ENCODE peak calls at places on chromosomes 13 and 19, in eight cellular contexts. E is H9, Y is cardiac muscle cell, B is lower leg skin, D is PC-3, A is BJ, C is mucosa of descending colon, H is psoas muscle. L is an unnamed sample.

GRCh38 chr19:7294571-7295212 is 478 bp upstream of the INSR start:
- DNase-seq in H (peak; percentile 93), B (peak; percentile 63), D (peak; percentile 48), E (peak; percentile 43), C (peak; percentile 86), Y (peak; percentile 52), A (no peak), L (peak; percentile 81)

GRCh38 chr13:27425918-27426630 is 1.7 kb downstream of the GTF3A start:
- DNase-seq in Y (peak; percentile 81), C (peak; percentile 84), B (peak; percentile 83), D (peak; percentile 87), H (peak; percentile 88), E (peak; percentile 70), A (no peak), L (peak; percentile 43)

GRCh38 chr19:46608581-46609345 is 7.6 kb downstream of the CALM3 start:
- DNase-seq in Y (no peak), B (no peak), A (no peak), C (peak; percentile 18), H (peak; percentile 27), D (no peak), E (no peak), L (peak; percentile 16)

GRCh38 chr19:53927745-53928144 is 18.7 kb downstream of the CACNG7 start:
- DNase-seq in Y (peak; percentile 79), A (no peak), E (peak; percentile 88), C (no peak), H (no peak), B (no peak), D (peak; percentile 78), L (no peak)

GRCh38 chr19:52665529-52665928 is 27.4 kb upstream of the ZNF83 start:
- DNase-seq in A (no peak), H (no peak), B (no peak), D (peak; percentile 89), E (no peak), C (no peak), Y (no peak), L (no peak)

GRCh38 chr13:40401911-40402776 is 264.3 kb downstream of the FOXO1 start:
- DNase-seq in D (peak; percentile 89), H (peak; percentile 98), E (no peak), C (peak; percentile 95), A (peak; percentile 94), B (peak; percentile 95), Y (peak; percentile 99), L (peak; percentile 76)

GRCh38 chr13:74187564-74187963 is 53.4 kb upstream of the KLF12 start:
- DNase-seq in Y (no peak), D (peak; percentile 89), A (no peak), C (no peak), E (no peak), B (no peak), H (peak; percentile 62), L (no peak)

GRCh38 chr19:36528921-36529518 is 949 bp upstream of the ZNF260 start:
- DNase-seq in E (peak; percentile 30), D (no peak), H (no peak), A (no peak), C (peak; percentile 25), B (no peak), Y (no peak), L (peak; percentile 58)

GRCh38 chr19:17160908-17161307 is 54.2 kb upstream of the USE1 start:
- DNase-seq in H (no peak), D (no peak), C (no peak), E (no peak), B (no peak), Y (no peak), A (no peak), L (no peak)

GRCh38 chr19:43957891-43958290 is 6.9 kb downstream of the ZNF221 start:
- DNase-seq in H (no peak), Y (peak; percentile 15), E (no peak), C (no peak), B (no peak), D (no peak), A (peak; percentile 56), L (no peak)

GRCh38 chr19:10510301-10510802 is 6.9 kb downstream of the S1PR5 start:
- DNase-seq in C (peak; percentile 47), D (peak; percentile 50), B (no peak), A (no peak), Y (no peak), H (no peak), E (peak; percentile 74), L (peak; percentile 85)

GRCh38 chr19:43574424-43575155 is 737 bp downstream of the XRCC1 start:
- DNase-seq in A (no peak), H (no peak), Y (peak; percentile 41), B (no peak), C (no peak), D (no peak), E (no peak), L (no peak)

GRCh38 chr19:31506102-31506501 is 156.9 kb upstream of the TSHZ3 start:
- DNase-seq in C (no peak), Y (no peak), D (no peak), E (no peak), B (no peak), A (no peak), H (no peak), L (no peak)

GRCh38 chr19:8252922-8253589 is 43.9 kb downstream of the CERS4 start:
- DNase-seq in Y (peak; percentile 86), C (peak; percentile 87), E (peak; percentile 88), A (no peak), B (peak; percentile 78), H (peak; percentile 90), D (peak; percentile 91), L (peak; percentile 92)

GRCh38 chr19:58516964-58517833 is 2.4 kb downstream of the ZBTB45 start:
- DNase-seq in H (no peak), B (no peak), A (no peak), D (no peak), E (peak; percentile 26), C (peak; percentile 39), Y (no peak), L (no peak)

GRCh38 chr13:111115841-111116500 is 861 bp downstream of the ARHGEF7 start:
- DNase-seq in E (no peak), C (peak; percentile 45), A (peak; percentile 86), D (peak; percentile 42), H (peak; percentile 64), Y (peak; percentile 77), B (peak; percentile 51), L (no peak)

GRCh38 chr13:113794764-113795173 is 35.7 kb downstream of the TMEM255B start:
- DNase-seq in A (no peak), E (no peak), C (no peak), D (no peak), Y (no peak), B (no peak), H (peak; percentile 30), L (no peak)

GRCh38 chr19:20247016-20247683 is 80.1 kb downstream of the ZNF486 start:
- DNase-seq in C (peak; percentile 38), E (peak; percentile 59), H (no peak), A (no peak), Y (peak; percentile 38), B (no peak), D (peak; percentile 5), L (no peak)

GRCh38 chr13:43289458-43290255 is 266.3 kb downstream of the DNAJC15 start:
- DNase-seq in C (no peak), H (no peak), A (no peak), E (no peak), B (no peak), Y (no peak), D (no peak), L (no peak)

GRCh38 chr19:34675250-34675649 is 1.7 kb downstream of the SCGB2B2 start:
- DNase-seq in A (no peak), H (no peak), Y (no peak), D (no peak), B (no peak), E (no peak), C (no peak), L (no peak)

GRCh38 chr19:49387936-49388372 is at the start of gene KASH5:
- DNase-seq in B (peak; percentile 55), E (no peak), D (peak; percentile 42), Y (peak; percentile 77), A (no peak), H (peak; percentile 92), C (peak; percentile 89), L (peak; percentile 95)

GRCh38 chr19:6531163-6531955 is 533 bp downstream of the TNFSF9 start:
- DNase-seq in D (no peak), H (no peak), C (no peak), B (no peak), Y (no peak), E (no peak), A (no peak), L (peak; percentile 40)

GRCh38 chr13:102587916-102588315 is 8.9 kb upstream of the TPP2 start:
- DNase-seq in A (no peak), B (no peak), E (no peak), D (no peak), H (no peak), Y (peak; percentile 2), C (no peak), L (no peak)

DNA sequence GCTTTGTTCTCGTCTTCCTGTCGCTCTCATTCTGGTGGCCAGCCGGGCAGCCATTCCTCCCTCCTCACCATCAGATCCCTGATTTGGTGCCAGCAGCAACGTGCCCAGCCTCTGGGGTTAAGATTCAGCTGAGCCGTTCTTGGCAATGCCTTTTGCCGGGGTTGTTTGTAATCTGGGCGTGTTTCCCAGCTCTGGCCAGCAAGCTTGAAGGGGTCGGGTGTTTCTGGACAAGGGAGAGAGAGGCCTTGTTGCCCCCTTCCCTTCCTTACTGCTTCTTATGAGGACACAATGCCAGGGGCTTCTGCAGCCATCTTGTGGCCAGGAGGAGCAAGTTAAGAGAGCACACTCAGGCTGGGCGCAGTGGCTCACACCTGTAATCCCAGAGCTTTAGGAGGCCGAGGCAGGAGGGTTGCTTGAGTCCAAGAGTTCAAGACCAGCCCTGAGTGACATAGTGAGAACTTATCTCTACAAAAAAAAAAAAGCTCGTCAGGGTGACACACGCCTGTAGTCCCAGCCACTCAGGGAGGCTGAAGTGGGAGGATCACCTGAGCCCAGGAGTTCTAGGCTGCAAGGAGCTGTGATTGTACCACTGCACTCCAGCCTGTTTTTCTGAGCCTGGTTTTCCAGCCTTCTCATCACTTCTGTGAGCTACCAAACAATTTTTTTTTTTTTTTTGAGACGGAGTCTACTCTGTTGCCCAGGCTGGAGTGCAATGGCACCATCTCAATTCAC is 10.7 kb upstream of the CRTC1 start:
- DNase-seq in C (no peak), D (no peak), Y (peak; percentile 53), B (no peak), A (no peak), E (peak; percentile 63), H (peak; percentile 79), L (no peak)
- TF ChIP-seq CTCF in C (no peak), D (peak; percentile 38), Y (peak; percentile 34), B (no peak), A (peak; percentile 30), E (peak; percentile 55), H (peak; percentile 32), L (no peak)

GRCh38 chr13:46553886-46554855 is 1.2 kb downstream of the LRCH1 start:
- DNase-seq in B (peak; percentile 58), Y (peak; percentile 90), H (peak; percentile 76), E (peak; percentile 61), C (peak; percentile 84), D (peak; percentile 78), A (no peak), L (peak; percentile 73)
- TF ChIP-seq CTCF in B (no peak), Y (peak; percentile 18), H (peak; percentile 14), E (peak; percentile 37), C (no peak), D (no peak), A (peak; percentile 41), L (peak; percentile 14)

GRCh38 chr19:41408256-41408655 is 10.6 kb downstream of the BCKDHA start:
- DNase-seq in E (peak; percentile 45), A (no peak), H (no peak), Y (no peak), C (no peak), D (no peak), B (no peak), L (no peak)
- TF ChIP-seq CTCF in E (peak; percentile 43), A (no peak), H (no peak), Y (no peak), C (no peak), D (no peak), B (no peak), L (peak; percentile 28)

GRCh38 chr13:33441015-33441414 is 155.5 kb upstream of the STARD13 start:
- DNase-seq in B (no peak), D (peak; percentile 60), Y (peak; percentile 42), E (peak; percentile 46), H (no peak), A (no peak), C (no peak), L (no peak)
- TF ChIP-seq CTCF in B (no peak), D (peak; percentile 64), Y (no peak), E (peak; percentile 65), H (no peak), A (peak; percentile 24), C (no peak), L (no peak)